ENCODE peak calls at places on chromosomes 6 and 20, in ten cellular contexts. X is CD4-positive, alpha-beta T cell; F is natural killer cell; O is HCT116; T is SK-N-SH treated with all-trans-retinoic acid at 6 μM for 48 hours; S is heart right ventricle; L is T-helper 17 cell; C is HepG2; G is gastroesophageal sphincter; V is left ventricle myocardium superior. B is an unnamed sample.

GRCh38 chr20:38143238-38143645 is 21.8 kb downstream of the TGM2 start:
- ATAC-seq in X (no peak), F (no peak), O (no peak), T (peak), S (peak), L (no peak), C (peak), G (no peak), V (peak), B (no peak)

GRCh38 chr6:150615967-150616366 is 16.3 kb downstream of the PLEKHG1 start:
- ATAC-seq in X (no peak), F (no peak), O (no peak), T (no peak), S (no peak), L (no peak), C (no peak), G (no peak), V (no peak), B (no peak)

GRCh38 chr20:33240923-33241322 is 5.1 kb downstream of the BPIFA1 start:
- ATAC-seq in X (no peak), F (no peak), O (no peak), T (no peak), S (no peak), L (no peak), C (no peak), G (no peak), V (no peak), B (no peak)

GRCh38 chr20:3313681-3314080 is 74.7 kb upstream of the SLC4A11 start:
- ATAC-seq in X (no peak), F (no peak), O (no peak), T (no peak), S (peak), L (no peak), C (peak), G (no peak), V (peak), B (no peak)

GRCh38 chr6:129381885-129382284 is 328.1 kb downstream of the ARHGAP18 start:
- ATAC-seq in X (no peak), F (no peak), O (no peak), T (no peak), S (no peak), L (no peak), C (no peak), G (no peak), V (peak), B (no peak)

GRCh38 chr20:50005378-50006020 is 22.7 kb downstream of the SNAI1 start:
- ATAC-seq in X (no peak), F (no peak), O (no peak), T (no peak), S (peak), L (no peak), C (no peak), G (no peak), V (peak), B (no peak)

GRCh38 chr20:51042657-51043247 is 19.8 kb upstream of the KCNG1 start:
- ATAC-seq in X (no peak), F (no peak), O (peak), T (peak), S (no peak), L (no peak), C (peak), G (no peak), V (no peak), B (no peak)

GRCh38 chr20:17896247-17896723 is 72.3 kb downstream of the SNX5 start:
- ATAC-seq in X (no peak), F (no peak), O (no peak), T (no peak), S (peak), L (no peak), C (peak), G (peak), V (peak), B (no peak)

GRCh38 chr6:118659513-118660217 is 8.3 kb upstream of the CEP85L start:
- ATAC-seq in X (no peak), F (no peak), O (no peak), T (no peak), S (peak), L (peak), C (no peak), G (no peak), V (peak), B (peak)

GRCh38 chr6:5108536-5108935 is 23.4 kb downstream of the PPP1R3G start:
- ATAC-seq in X (no peak), F (no peak), O (no peak), T (no peak), S (no peak), L (no peak), C (no peak), G (no peak), V (peak), B (no peak)

GRCh38 chr20:48794360-48794759 is 33.4 kb downstream of the PREX1 start:
- ATAC-seq in X (no peak), F (no peak), O (no peak), T (no peak), S (peak), L (no peak), C (peak), G (no peak), V (no peak), B (no peak)

GRCh38 chr6:52042141-52042885 is 45.1 kb downstream of the PKHD1 start:
- ATAC-seq in X (no peak), F (no peak), O (no peak), T (no peak), S (no peak), L (no peak), C (no peak), G (no peak), V (no peak), B (no peak)

GRCh38 chr6:17863971-17864754 is 123.3 kb downstream of the KIF13A start:
- ATAC-seq in X (no peak), F (no peak), O (peak), T (peak), S (peak), L (no peak), C (no peak), G (no peak), V (peak), B (no peak)

GRCh38 chr6:31025595-31025994 is 15.3 kb downstream of the MUC22 start:
- ATAC-seq in X (no peak), F (no peak), O (no peak), T (no peak), S (no peak), L (no peak), C (no peak), G (no peak), V (no peak), B (no peak)

GRCh38 chr6:158934157-158934556 is 65.8 kb downstream of the RSPH3 start:
- ATAC-seq in X (no peak), F (no peak), O (no peak), T (no peak), S (no peak), L (no peak), C (no peak), G (no peak), V (no peak), B (no peak)

GRCh38 chr6:142544199-142544838 is 242.5 kb downstream of the ADGRG6 start:
- ATAC-seq in X (no peak), F (no peak), O (no peak), T (no peak), S (no peak), L (no peak), C (no peak), G (no peak), V (no peak), B (no peak)

GRCh38 chr6:101614774-101615173 is 221.3 kb downstream of the GRIK2 start:
- ATAC-seq in X (no peak), F (no peak), O (peak), T (peak), S (no peak), L (no peak), C (no peak), G (no peak), V (no peak), B (no peak)

GRCh38 chr20:6828794-6829423 is 61.4 kb downstream of the BMP2 start:
- ATAC-seq in X (no peak), F (peak), O (peak), T (peak), S (peak), L (peak), C (peak), G (peak), V (peak), B (no peak)

GRCh38 chr20:24746351-24746685 is 202.8 kb upstream of the CST7 start:
- ATAC-seq in X (no peak), F (no peak), O (peak), T (no peak), S (no peak), L (no peak), C (peak), G (no peak), V (no peak), B (no peak)

GRCh38 chr20:33209789-33210188 is 7.4 kb upstream of the BPIFA3 start:
- ATAC-seq in X (no peak), F (no peak), O (peak), T (peak), S (peak), L (no peak), C (peak), G (no peak), V (peak), B (no peak)

GRCh38 chr6:5121956-5122355 is 36.8 kb downstream of the PPP1R3G start:
- ATAC-seq in X (no peak), F (no peak), O (no peak), T (no peak), S (no peak), L (no peak), C (no peak), G (no peak), V (no peak), B (no peak)

GRCh38 chr20:7151666-7152065 is 384.2 kb downstream of the BMP2 start:
- ATAC-seq in X (no peak), F (no peak), O (no peak), T (no peak), S (no peak), L (no peak), C (no peak), G (no peak), V (no peak), B (no peak)

GRCh38 chr6:170075659-170076223 is 215.1 kb downstream of the DLL1 start:
- ATAC-seq in X (no peak), F (peak), O (no peak), T (no peak), S (peak), L (no peak), C (no peak), G (no peak), V (peak), B (no peak)

GRCh38 chr6:149087898-149088297 is 229.6 kb upstream of the TAB2 start:
- ATAC-seq in X (no peak), F (no peak), O (no peak), T (no peak), S (no peak), L (no peak), C (no peak), G (no peak), V (no peak), B (no peak)

GRCh38 chr20:41085606-41086005 is 51.7 kb upstream of the PLCG1 start:
- ATAC-seq in X (no peak), F (no peak), O (no peak), T (no peak), S (no peak), L (no peak), C (no peak), G (no peak), V (no peak), B (no peak)

GRCh38 chr6:156423829-156424228 is 353.3 kb upstream of the ARID1B start:
- ATAC-seq in X (peak), F (peak), O (no peak), T (no peak), S (no peak), L (peak), C (no peak), G (no peak), V (no peak), B (peak)

GRCh38 chr6:134943567-134944111 is 6.3 kb downstream of the ALDH8A1 start:
- ATAC-seq in X (no peak), F (no peak), O (no peak), T (no peak), S (no peak), L (no peak), C (peak), G (no peak), V (no peak), B (no peak)

GRCh38 chr6:35764238-35764896 is 12.0 kb upstream of the CLPSL2 start:
- ATAC-seq in X (no peak), F (no peak), O (peak), T (no peak), S (no peak), L (no peak), C (peak), G (no peak), V (no peak), B (no peak)

B was measured in activated CD4-positive, CD25-positive, alpha-beta regulatory T cell treated with anti-CD3 and anti-CD28 coated beads, Interleukin-2, amount 50 U/mL, for 24 hours.